ENCODE peak calls at places on chromosome 13, in ten cellular contexts. I is OCI-LY7; F is cardiac muscle cell; Q is naive thymus-derived CD4-positive, alpha-beta T cell; D is ovary; X is CD4-positive, alpha-beta memory T cell; M is left lung; R is PC-3; J is CD4-positive, CD25-positive, alpha-beta regulatory T cell; E is lung. Y is an unnamed sample. For H3K4me1, the result is how much of the 10 kb centered on the place peaks cover.

GRCh38 chr13:45742985-45743384 is 40.9 kb downstream of the CBY2 start:
- DNase-seq in F (no peak), R (no peak), I (no peak), E (no peak), X (no peak), J (no peak), Q (no peak), D (no peak), M (no peak), Y (no peak)

GRCh38 chr13:76823969-76824368 is 62.2 kb downstream of the KCTD12 start:
- DNase-seq in X (no peak), I (no peak), M (no peak), F (no peak), Q (no peak), J (no peak), R (no peak), E (no peak), D (no peak), Y (no peak)

GRCh38 chr13:83819611-83820010 is 62.7 kb downstream of the SLITRK1 start:
- DNase-seq in D (no peak), R (peak), X (no peak), F (no peak), J (no peak), E (no peak), M (no peak), Q (no peak), I (no peak), Y (no peak)

GRCh38 chr13:34401741-34402140 is 540.3 kb upstream of the NBEA start:
- DNase-seq in Q (no peak), D (no peak), E (no peak), M (no peak), J (no peak), X (no peak), F (no peak), R (no peak), I (no peak), Y (no peak)

GRCh38 chr13:34617684-34618083 is 324.4 kb upstream of the NBEA start:
- DNase-seq in F (no peak), X (no peak), I (no peak), J (no peak), Q (no peak), R (peak), D (no peak), M (no peak), E (no peak), Y (no peak)

GRCh38 chr13:79901336-79901735 is 420.4 kb downstream of the NDFIP2 start:
- DNase-seq in E (no peak), J (no peak), F (peak), M (peak), Q (no peak), R (no peak), I (no peak), D (no peak), X (no peak), Y (no peak)

GRCh38 chr13:106568225-106569003 is 477 bp upstream of the ARGLU1 start:
- DNase-seq in D (no peak), R (no peak), J (no peak), I (peak), M (no peak), Q (no peak), X (no peak), F (no peak), E (no peak), Y (no peak)

GRCh38 chr13:68816715-68817114 is 1290.9 kb upstream of the ATXN8OS start:
- DNase-seq in X (no peak), I (no peak), J (no peak), R (no peak), M (no peak), E (no peak), D (no peak), F (no peak), Q (no peak), Y (no peak)

GRCh38 chr13:44294868-44295267 is 78.8 kb upstream of the SERP2 start:
- DNase-seq in J (no peak), Q (no peak), R (no peak), D (no peak), E (no peak), I (no peak), X (no peak), M (no peak), F (no peak), Y (no peak)

GRCh38 chr13:40597735-40598365 is 68.6 kb downstream of the FOXO1 start:
- DNase-seq in J (no peak), R (no peak), F (no peak), X (no peak), D (no peak), Q (no peak), E (peak), I (no peak), M (peak), Y (no peak)

GRCh38 chr13:58619396-58620113 is 988.0 kb downstream of the PCDH17 start:
- DNase-seq in F (no peak), I (no peak), M (no peak), R (no peak), E (no peak), J (no peak), D (no peak), Q (no peak), X (no peak), Y (no peak)

GRCh38 chr13:58625703-58626389 is 994.3 kb downstream of the PCDH17 start:
- DNase-seq in E (no peak), Q (no peak), D (no peak), X (no peak), M (no peak), F (no peak), J (no peak), I (no peak), R (no peak), Y (no peak)

DNA sequence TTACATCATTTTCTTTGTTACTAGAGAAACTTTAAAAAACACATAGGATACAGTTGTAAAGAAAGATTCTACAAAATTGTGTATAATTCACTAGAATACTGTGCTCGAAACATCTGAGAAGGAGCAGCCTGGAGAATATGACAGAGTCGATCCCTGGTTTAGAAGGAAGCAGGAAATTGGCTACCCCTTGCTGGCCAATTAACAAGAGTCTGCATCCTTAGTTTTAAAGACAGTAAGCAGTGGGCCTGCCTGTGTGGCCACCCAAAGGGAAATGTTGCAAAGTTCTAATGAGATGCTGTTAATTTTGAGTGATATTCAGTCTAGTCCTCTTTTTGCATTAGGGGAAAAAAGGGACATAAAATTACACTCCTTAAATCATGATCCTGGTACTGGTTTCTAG is 988.6 kb downstream of the PCDH17 start:
- DNase-seq in Q (no peak), F (no peak), M (no peak), J (no peak), R (no peak), E (no peak), D (no peak), X (no peak), I (no peak), Y (no peak)
- H3K27ac ChIP-seq in Q (no peak), F (no peak), M (no peak), J (no peak), R (no peak), E (no peak), D (no peak), X (no peak), I (no peak), Y (no peak)

DNA sequence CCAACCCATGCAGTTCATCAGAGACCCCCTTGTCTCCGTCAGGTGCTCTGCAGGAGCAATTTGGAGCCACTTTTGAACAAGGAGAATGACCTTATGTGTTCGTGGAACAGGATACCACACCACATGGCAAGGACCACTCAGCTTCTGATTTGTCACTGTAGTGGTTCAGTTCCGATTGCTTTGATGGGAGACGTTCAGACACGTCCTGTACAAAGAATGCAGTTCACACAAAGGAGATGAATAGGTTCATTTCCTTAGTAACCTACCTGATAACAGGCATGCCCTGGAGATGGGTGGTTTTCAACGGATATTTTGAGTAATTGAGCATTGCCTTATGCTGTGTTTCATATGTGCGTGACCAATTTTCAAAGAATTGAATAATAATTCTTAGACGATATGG is 17.2 kb downstream of the FGF9 start:
- DNase-seq in F (no peak), D (no peak), I (no peak), M (no peak), E (no peak), R (no peak), Q (no peak), X (no peak), J (no peak), Y (no peak)
- H3K4me1 ChIP-seq in F (under half), D (under half), I (under half), M (under half), E (under half), R (under half), Q (under half), X (under half), J (under half), Y (under half)

GRCh38 chr13:22463089-22463488 is 717.7 kb upstream of the SGCG start:
- DNase-seq in J (no peak), D (no peak), M (no peak), X (no peak), Q (no peak), I (no peak), E (no peak), F (no peak), R (no peak), Y (no peak)

GRCh38 chr13:22461854-22462565 is 718.8 kb upstream of the SGCG start:
- DNase-seq in R (no peak), F (no peak), E (no peak), Q (no peak), I (no peak), M (no peak), J (no peak), X (no peak), D (no peak), Y (no peak)
- H3K27ac ChIP-seq in R (no peak), F (no peak), E (no peak), Q (no peak), I (no peak), M (no peak), J (no peak), X (no peak), D (no peak), Y (no peak)

GRCh38 chr13:39509616-39510015 is 93.4 kb downstream of the LHFPL6 start:
- DNase-seq in I (peak), X (no peak), D (no peak), M (no peak), F (no peak), R (no peak), Q (no peak), E (no peak), J (no peak), Y (no peak)

GRCh38 chr13:39516140-39516539 is 86.9 kb downstream of the LHFPL6 start:
- DNase-seq in I (no peak), M (no peak), E (no peak), J (no peak), D (no peak), Q (no peak), R (no peak), X (no peak), F (no peak), Y (peak)

GRCh38 chr13:39510296-39510695 is 92.7 kb downstream of the LHFPL6 start:
- DNase-seq in I (peak), M (no peak), F (no peak), E (no peak), R (no peak), Q (no peak), X (no peak), D (no peak), J (no peak), Y (no peak)

GRCh38 chr13:39512687-39513086 is 90.3 kb downstream of the LHFPL6 start:
- DNase-seq in I (no peak), M (no peak), X (no peak), Q (no peak), E (no peak), D (no peak), J (no peak), R (no peak), F (no peak), Y (peak)

GRCh38 chr13:39515231-39515630 is 87.8 kb downstream of the LHFPL6 start:
- DNase-seq in X (no peak), J (no peak), R (no peak), M (no peak), F (no peak), E (no peak), D (no peak), Q (no peak), I (no peak), Y (no peak)
- H3K4me1 ChIP-seq in X (under half), J (under half), R (under half), M (under half), F (under half), E (under half), D (under half), Q (under half), I (under half), Y (under half)

GRCh38 chr13:48979892-48980291 is 4.2 kb downstream of the FNDC3A start:
- DNase-seq in R (no peak), X (no peak), M (no peak), J (no peak), Q (no peak), F (no peak), E (no peak), D (no peak), I (peak), Y (no peak)
- H3K27ac ChIP-seq in R (no peak), X (no peak), M (no peak), J (no peak), Q (no peak), F (no peak), E (no peak), D (no peak), I (peak), Y (no peak)

Y was measured in breast epithelium.